ENCODE peak calls at places on chromosomes 13 and 19, in six cellular contexts. W is stomach, Q is ovary, D is heart right ventricle, F is brain microvascular endothelial cell, U is IMR-90. A is an unnamed sample.

GRCh38 chr19:4571305-4571917 is 11.9 kb upstream of the SEMA6B start:
- DNase-seq in W (no peak), Q (no peak), D (no peak), F (no peak), U (no peak), A (no peak)

GRCh38 chr19:33212773-33213172 is 12.9 kb downstream of the SLC7A10 start:
- DNase-seq in W (peak), Q (no peak), D (no peak), F (no peak), U (no peak), A (no peak)

GRCh38 chr19:46529622-46530451 is 34.2 kb upstream of the PNMA8B start:
- DNase-seq in W (peak), Q (peak), D (peak), F (peak), U (peak), A (peak)

GRCh38 chr13:78586706-78587105 is 16.6 kb downstream of the POU4F1 start:
- DNase-seq in W (no peak), Q (no peak), D (no peak), F (no peak), U (no peak), A (no peak)

GRCh38 chr19:48393559-48394330 is at the start of gene GRIN2D:
- DNase-seq in W (no peak), Q (no peak), D (no peak), F (no peak), U (peak), A (no peak)

GRCh38 chr19:55116232-55117062 is 990 bp downstream of the PPP1R12C start:
- DNase-seq in W (peak), Q (peak), D (peak), F (peak), U (peak), A (peak)

GRCh38 chr19:49852631-49853126 is 1.7 kb downstream of the PTOV1 start:
- DNase-seq in W (no peak), Q (no peak), D (no peak), F (no peak), U (peak), A (no peak)

GRCh38 chr13:71378992-71379905 is 487.8 kb downstream of the DACH1 start:
- DNase-seq in W (no peak), Q (no peak), D (no peak), F (no peak), U (no peak), A (no peak)

GRCh38 chr19:40632311-40633036 is 31.3 kb downstream of the LTBP4 start:
- DNase-seq in W (no peak), Q (no peak), D (no peak), F (no peak), U (no peak), A (no peak)

GRCh38 chr13:81540777-81541176 is 1199.9 kb upstream of the SPRY2 start:
- DNase-seq in W (no peak), Q (no peak), D (no peak), F (no peak), U (no peak), A (no peak)

GRCh38 chr13:110187501-110188161 is 119.3 kb downstream of the COL4A1 start:
- DNase-seq in W (no peak), Q (no peak), D (peak), F (peak), U (peak), A (no peak)

GRCh38 chr19:30029721-30030510 is 87.9 kb downstream of the URI1 start:
- DNase-seq in W (no peak), Q (no peak), D (no peak), F (peak), U (peak), A (no peak)

DNA sequence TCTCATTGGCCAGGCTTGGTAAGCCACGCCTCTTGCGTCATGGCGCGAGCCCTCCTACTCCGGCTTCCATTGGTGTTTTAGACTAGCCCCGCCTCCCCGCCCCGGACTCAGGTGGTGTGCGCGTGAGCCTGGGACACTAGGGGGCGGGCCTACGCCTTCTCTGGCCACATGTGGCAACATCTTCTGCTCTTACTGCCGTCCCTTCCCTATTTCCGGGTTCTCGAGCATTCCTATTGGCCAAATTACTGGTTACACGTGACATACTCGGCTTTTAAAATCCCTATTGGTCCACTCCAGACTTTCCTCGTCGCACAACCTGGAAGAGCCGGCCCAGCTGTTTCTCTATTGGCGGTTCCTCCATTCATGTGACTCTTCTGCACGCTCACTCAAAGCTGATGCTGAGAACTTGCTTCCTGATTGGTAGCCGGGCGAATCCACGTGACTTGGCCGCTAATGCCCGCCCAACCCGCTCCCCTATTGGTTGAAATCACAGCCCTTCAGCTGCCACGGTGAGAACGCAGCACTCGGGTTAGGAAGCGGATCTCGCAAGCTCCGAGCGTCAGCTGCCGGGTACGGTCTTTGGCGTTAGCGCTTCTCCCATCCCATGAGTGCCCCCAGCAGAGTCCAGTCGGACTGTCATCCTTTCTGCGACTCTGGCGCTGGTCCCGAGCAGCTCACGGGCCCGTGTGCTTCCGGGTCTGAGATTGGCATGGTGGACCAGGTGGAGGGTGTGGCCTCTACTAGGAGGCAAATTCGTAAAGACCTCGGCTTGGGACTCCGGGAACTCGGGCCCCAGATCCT is at the start of gene BLOC1S3:
- DNase-seq in W (peak), Q (peak), D (peak), F (peak), U (peak), A (peak)
- TF ChIP-seq CTCF in W (no peak), Q (peak), D (peak), F (peak), U (peak), A (peak)

GRCh38 chr19:3201072-3201700 is 15.5 kb downstream of the NCLN start:
- DNase-seq in W (no peak), Q (no peak), D (no peak), F (no peak), U (no peak), A (no peak)
- H3K27ac ChIP-seq in W (no peak), Q (no peak), D (no peak), F (no peak), U (no peak), A (no peak)

DNA sequence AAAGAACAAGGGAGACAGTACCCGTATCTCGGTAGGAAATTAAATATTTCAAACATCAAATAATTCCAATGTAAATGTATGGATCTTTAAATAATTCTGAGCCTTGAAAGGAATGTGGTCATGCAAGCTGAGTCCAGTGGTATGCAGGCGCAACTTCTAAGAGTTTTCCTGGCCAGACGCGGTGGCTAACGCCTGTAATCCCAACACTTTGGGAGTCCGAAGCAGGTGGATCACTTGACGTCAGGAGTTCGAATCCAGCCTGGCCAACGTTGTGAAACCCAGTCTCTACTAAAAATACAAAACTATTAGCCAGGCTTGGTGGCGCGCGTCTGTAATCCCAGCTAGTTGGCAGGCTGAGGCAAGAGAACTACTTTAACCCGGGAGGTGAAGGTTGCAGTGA is 1.1 kb upstream of the ZNF845 start:
- DNase-seq in W (no peak), Q (peak), D (no peak), F (no peak), U (no peak), A (no peak)
- H3K4me3 ChIP-seq in W (peak), Q (peak), D (peak), F (no peak), U (no peak), A (no peak)

DNA sequence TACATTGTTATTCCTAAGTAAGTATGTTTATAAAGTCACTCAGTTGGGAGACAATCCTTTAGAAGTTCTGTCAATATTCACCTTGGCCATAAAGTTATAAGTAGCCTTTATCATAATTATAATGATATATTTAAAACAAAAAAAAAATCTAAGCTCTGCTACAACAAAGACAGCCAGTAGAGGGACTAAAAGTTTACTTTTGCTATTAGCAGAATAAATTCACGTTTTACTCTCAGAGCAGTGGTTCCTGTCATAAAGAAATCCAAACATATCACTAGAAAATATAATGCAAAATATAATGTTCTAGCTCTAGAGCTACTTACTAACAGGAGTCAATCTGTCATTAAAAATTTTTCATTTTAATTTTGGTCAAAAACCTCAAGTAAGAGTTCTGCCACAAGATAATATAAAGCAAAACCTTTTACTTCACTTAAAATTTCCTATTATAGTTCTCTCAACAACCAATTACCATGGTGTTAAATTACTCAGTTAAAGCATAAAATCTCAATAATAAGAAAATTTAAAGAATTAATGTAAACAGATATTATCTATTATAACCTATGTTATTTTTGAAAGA is 17.7 kb downstream of the INTS6 start:
- DNase-seq in W (no peak), Q (no peak), D (no peak), F (no peak), U (peak), A (no peak)
- TF ChIP-seq CTCF in W (no peak), Q (peak), D (peak), F (peak), U (peak), A (peak)

GRCh38 chr19:5941673-5942072 is 27.6 kb downstream of the CAPS start:
- DNase-seq in W (no peak), Q (no peak), D (no peak), F (no peak), U (no peak), A (no peak)
- H3K27ac ChIP-seq in W (peak), Q (no peak), D (no peak), F (no peak), U (peak), A (peak)

DNA sequence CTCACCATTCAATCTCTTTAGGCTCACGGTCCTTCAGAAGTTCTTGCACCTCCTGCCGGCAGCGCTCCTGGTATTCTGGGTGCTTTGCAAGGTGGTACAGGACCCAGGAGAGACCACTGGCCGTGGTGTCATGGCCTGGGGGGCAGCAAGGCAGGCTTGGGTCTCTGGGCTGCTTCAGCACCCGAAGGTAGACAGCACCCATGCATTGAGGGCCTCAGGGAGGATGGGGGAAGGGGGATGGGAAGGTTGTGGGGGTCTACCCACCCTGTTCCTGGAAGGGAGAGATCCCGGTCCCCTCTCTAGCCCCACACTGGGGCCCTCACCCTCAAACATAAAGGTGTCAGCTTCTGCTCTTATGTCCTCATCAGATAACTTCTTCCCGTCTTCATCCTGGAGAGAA is 12.0 kb downstream of the CYP4F2 start:
- DNase-seq in W (no peak), Q (no peak), D (no peak), F (no peak), U (no peak), A (no peak)
- H3K4me3 ChIP-seq in W (no peak), Q (no peak), D (no peak), F (no peak), U (no peak), A (no peak)

GRCh38 chr19:2656533-2656932 is 46.0 kb downstream of the GNG7 start:
- DNase-seq in W (no peak), Q (no peak), D (no peak), F (no peak), U (no peak), A (no peak)
- TF ChIP-seq CTCF in W (no peak), Q (no peak), D (no peak), F (no peak), U (no peak), A (no peak)

DNA sequence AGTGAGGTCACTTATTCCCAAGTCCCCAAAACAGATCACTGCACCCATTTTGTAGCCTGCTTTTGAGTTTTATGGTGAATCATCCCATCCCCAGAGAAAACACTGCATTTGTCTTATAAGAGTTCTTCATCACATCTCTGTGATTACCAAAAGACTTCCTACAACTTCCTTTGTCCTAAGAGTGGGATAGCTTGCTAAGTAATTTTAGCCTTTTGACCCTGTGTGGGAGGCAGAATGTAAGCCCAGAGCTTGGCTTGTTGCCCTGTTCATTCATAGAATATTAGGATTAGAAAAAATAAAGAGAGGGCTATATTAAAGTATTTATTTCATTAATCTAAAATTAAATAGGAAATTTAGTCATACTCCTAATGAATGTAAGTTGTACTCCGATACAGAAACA is 213.3 kb downstream of the MZT1 start:
- DNase-seq in W (no peak), Q (no peak), D (no peak), F (peak), U (no peak), A (no peak)
- H3K27ac ChIP-seq in W (no peak), Q (no peak), D (no peak), F (peak), U (no peak), A (no peak)

A was measured in uterus.